ENCODE peak calls at places on chromosomes 1 and 21, in ten cellular contexts. C is tibial artery, E is HCT116, N is lung, F is heart right ventricle, M is mesenchymal stem cell, S is stomach, L is neuronal stem cell, I is left ventricle myocardium inferior, B is prostate gland. X is an unnamed sample. For H3K4me1, the result is how much of the 10 kb centered on the place peaks cover.

GRCh38 chr1:12410351-12410750 is 180.5 kb downstream of the VPS13D start:
- DNase-seq in C (no peak), E (no peak), N (no peak), F (no peak), M (no peak), S (no peak), L (no peak), I (no peak), B (no peak), X (no peak)

GRCh38 chr1:199084293-199084692 is 445.5 kb downstream of the PTPRC start:
- DNase-seq in C (no peak), E (no peak), N (no peak), F (no peak), M (peak), S (no peak), L (no peak), I (no peak), B (no peak), X (no peak)

GRCh38 chr1:207298666-207299065 is 22.8 kb upstream of the CD55 start:
- DNase-seq in C (no peak), E (no peak), N (no peak), F (no peak), M (no peak), S (no peak), L (no peak), I (no peak), B (no peak), X (no peak)

GRCh38 chr1:117143172-117143571 is 21.6 kb upstream of the TRIM45 start:
- DNase-seq in C (no peak), E (no peak), N (no peak), F (no peak), M (no peak), S (no peak), L (no peak), I (no peak), B (no peak), X (no peak)

GRCh38 chr1:145750444-145750843 is 31.1 kb downstream of the CD160 start:
- DNase-seq in C (no peak), E (no peak), N (no peak), F (no peak), M (no peak), S (no peak), L (no peak), I (no peak), B (no peak), X (no peak)

GRCh38 chr1:83102630-83103071 is 896.3 kb downstream of the TTLL7 start:
- DNase-seq in C (no peak), E (no peak), N (no peak), F (no peak), M (peak), S (no peak), L (peak), I (no peak), B (no peak), X (no peak)

GRCh38 chr1:8670371-8670818 is 147.0 kb downstream of the RERE start:
- DNase-seq in C (no peak), E (no peak), N (no peak), F (no peak), M (peak), S (no peak), L (no peak), I (no peak), B (no peak), X (no peak)

GRCh38 chr1:153262462-153263157 is 3.1 kb downstream of the LORICRIN start:
- DNase-seq in C (no peak), E (no peak), N (no peak), F (no peak), M (no peak), S (no peak), L (no peak), I (no peak), B (no peak), X (no peak)

GRCh38 chr1:168121314-168122029 is 15.3 kb downstream of the GPR161 start:
- DNase-seq in C (peak), E (no peak), N (no peak), F (peak), M (peak), S (peak), L (no peak), I (peak), B (no peak), X (peak)

GRCh38 chr1:168151935-168152334 is 15.2 kb upstream of the GPR161 start:
- DNase-seq in C (no peak), E (no peak), N (no peak), F (no peak), M (no peak), S (no peak), L (no peak), I (no peak), B (no peak), X (no peak)

GRCh38 chr21:27674037-27674436 is 707.1 kb upstream of the ADAMTS5 start:
- DNase-seq in C (no peak), E (no peak), N (no peak), F (no peak), M (peak), S (no peak), L (no peak), I (no peak), B (no peak), X (no peak)

GRCh38 chr1:35883681-35884155 is 709 bp downstream of the AGO1 start:
- DNase-seq in C (peak), E (no peak), N (peak), F (peak), M (peak), S (peak), L (peak), I (peak), B (peak), X (no peak)

GRCh38 chr1:17908945-17909344 is 153.8 kb downstream of the ACTL8 start:
- DNase-seq in C (no peak), E (no peak), N (no peak), F (no peak), M (no peak), S (no peak), L (no peak), I (no peak), B (no peak), X (no peak)

GRCh38 chr1:69518991-69519390 is 48.7 kb upstream of the LRRC7 start:
- DNase-seq in C (no peak), E (no peak), N (no peak), F (no peak), M (no peak), S (no peak), L (no peak), I (no peak), B (no peak), X (no peak)

GRCh38 chr21:37974081-37974480 is 57.8 kb upstream of the KCNJ6 start:
- DNase-seq in C (no peak), E (no peak), N (no peak), F (no peak), M (no peak), S (no peak), L (no peak), I (no peak), B (no peak), X (no peak)

GRCh38 chr1:15848143-15848928 is 829 bp downstream of the SPEN start:
- DNase-seq in C (no peak), E (no peak), N (peak), F (peak), M (peak), S (peak), L (no peak), I (peak), B (peak), X (no peak)

GRCh38 chr1:53681647-53682368 is 57.2 kb downstream of the GLIS1 start:
- DNase-seq in C (peak), E (peak), N (peak), F (peak), M (peak), S (peak), L (peak), I (peak), B (peak), X (peak)

GRCh38 chr1:174788981-174789380 is 210.8 kb upstream of the CACYBP start:
- DNase-seq in C (no peak), E (no peak), N (no peak), F (no peak), M (peak), S (no peak), L (no peak), I (no peak), B (no peak), X (no peak)

GRCh38 chr1:230713915-230714764 is at the start of gene AGT:
- DNase-seq in C (peak), E (no peak), N (peak), F (peak), M (peak), S (peak), L (no peak), I (peak), B (peak), X (peak)

GRCh38 chr1:56360021-56360420 is 219.3 kb downstream of the PLPP3 start:
- DNase-seq in C (no peak), E (no peak), N (no peak), F (no peak), M (peak), S (no peak), L (no peak), I (no peak), B (no peak), X (no peak)

GRCh38 chr1:168636200-168636599 is 59.8 kb downstream of the XCL1 start:
- DNase-seq in C (no peak), E (no peak), N (no peak), F (no peak), M (no peak), S (no peak), L (no peak), I (no peak), B (no peak), X (no peak)

GRCh38 chr1:152473887-152474537 is 36.6 kb upstream of the LCE5A start:
- DNase-seq in C (no peak), E (no peak), N (no peak), F (no peak), M (no peak), S (no peak), L (no peak), I (no peak), B (no peak), X (no peak)

GRCh38 chr1:205451759-205452164 is 4.1 kb downstream of the BLACAT1 start:
- DNase-seq in C (no peak), E (no peak), N (no peak), F (no peak), M (no peak), S (no peak), L (no peak), I (no peak), B (no peak), X (no peak)

GRCh38 chr1:150280138-150280707 is 2.1 kb upstream of the CIART start:
- DNase-seq in C (no peak), E (no peak), N (no peak), F (no peak), M (no peak), S (peak), L (no peak), I (no peak), B (no peak), X (no peak)

DNA sequence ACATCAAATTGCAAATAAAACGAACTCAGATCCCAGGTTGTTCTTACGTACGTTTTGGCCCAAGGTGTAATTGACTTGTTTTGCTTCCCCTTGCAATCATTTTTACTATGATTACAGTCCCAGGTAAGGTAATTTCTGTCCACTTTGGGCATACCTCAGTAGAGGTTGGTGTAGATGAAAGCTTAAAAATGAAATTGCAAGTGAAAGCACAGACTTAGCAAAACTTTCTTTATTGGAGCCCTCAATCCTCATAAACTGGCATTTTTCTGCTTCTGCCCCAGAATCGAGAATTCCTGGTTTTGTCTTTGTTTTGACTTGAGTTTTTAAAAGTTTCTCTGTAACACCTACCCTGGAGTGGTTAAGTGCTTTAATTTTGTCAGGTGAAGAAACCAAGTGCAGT is 9.4 kb downstream of the MRPS6 start:
- DNase-seq in C (no peak), E (no peak), N (no peak), F (no peak), M (no peak), S (no peak), L (no peak), I (no peak), B (no peak), X (no peak)
- H3K4me1 ChIP-seq in C (under half), E (under half), N (under half), F (under half), M (under half), S (under half), L (under half), I (half or more), B (under half), X (under half)

GRCh38 chr1:25903986-25904385 is 2.2 kb downstream of the STMN1 start:
- DNase-seq in C (no peak), E (no peak), N (no peak), F (no peak), M (no peak), S (no peak), L (no peak), I (no peak), B (no peak), X (no peak)
- H3K4me3 ChIP-seq in C (no peak), E (no peak), N (no peak), F (no peak), M (no peak), S (no peak), L (peak), I (no peak), B (no peak), X (no peak)

DNA sequence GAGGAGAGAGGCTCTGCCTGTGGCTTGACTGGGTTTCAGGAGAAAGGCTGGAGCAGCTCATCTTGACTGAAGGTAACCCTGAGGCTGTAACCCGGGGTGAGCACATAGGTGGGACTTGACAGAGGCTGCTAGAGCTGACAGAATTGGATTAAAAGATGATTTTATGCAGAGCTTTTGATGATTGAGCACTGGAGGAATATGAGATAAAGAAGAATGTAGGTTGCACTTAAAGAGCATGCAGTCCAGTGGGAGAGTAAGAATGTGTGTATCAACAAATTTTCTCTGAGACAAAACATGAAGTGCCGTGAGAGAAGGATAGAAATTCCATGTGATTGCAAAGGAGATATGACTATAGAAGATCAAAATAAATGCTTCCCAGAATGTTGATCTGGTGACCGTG is 17.4 kb downstream of the LAMC1 start:
- DNase-seq in C (no peak), E (no peak), N (no peak), F (no peak), M (peak), S (no peak), L (no peak), I (no peak), B (no peak), X (no peak)
- H3K4me1 ChIP-seq in C (under half), E (under half), N (under half), F (half or more), M (under half), S (under half), L (half or more), I (half or more), B (under half), X (half or more)

GRCh38 chr1:220189750-220190347 is 82.4 kb downstream of the RAB3GAP2 start:
- DNase-seq in C (no peak), E (peak), N (no peak), F (no peak), M (peak), S (no peak), L (no peak), I (no peak), B (no peak), X (no peak)
- H3K4me3 ChIP-seq in C (no peak), E (no peak), N (no peak), F (no peak), M (no peak), S (no peak), L (no peak), I (no peak), B (no peak), X (no peak)

GRCh38 chr1:182602945-182603645 is 1.1 kb downstream of the RGS16 start:
- DNase-seq in C (peak), E (no peak), N (peak), F (no peak), M (no peak), S (no peak), L (no peak), I (no peak), B (no peak), X (no peak)

GRCh38 chr1:182604835-182605164 is 611 bp upstream of the RGS16 start:
- DNase-seq in C (no peak), E (no peak), N (no peak), F (no peak), M (no peak), S (no peak), L (no peak), I (no peak), B (no peak), X (no peak)

GRCh38 chr1:182604128-182604834 is at the start of gene RGS16:
- DNase-seq in C (peak), E (peak), N (peak), F (peak), M (peak), S (peak), L (peak), I (peak), B (peak), X (peak)

GRCh38 chr1:182601926-182602325 is 2.3 kb downstream of the RGS16 start:
- DNase-seq in C (no peak), E (no peak), N (no peak), F (no peak), M (no peak), S (no peak), L (no peak), I (no peak), B (no peak), X (no peak)

DNA sequence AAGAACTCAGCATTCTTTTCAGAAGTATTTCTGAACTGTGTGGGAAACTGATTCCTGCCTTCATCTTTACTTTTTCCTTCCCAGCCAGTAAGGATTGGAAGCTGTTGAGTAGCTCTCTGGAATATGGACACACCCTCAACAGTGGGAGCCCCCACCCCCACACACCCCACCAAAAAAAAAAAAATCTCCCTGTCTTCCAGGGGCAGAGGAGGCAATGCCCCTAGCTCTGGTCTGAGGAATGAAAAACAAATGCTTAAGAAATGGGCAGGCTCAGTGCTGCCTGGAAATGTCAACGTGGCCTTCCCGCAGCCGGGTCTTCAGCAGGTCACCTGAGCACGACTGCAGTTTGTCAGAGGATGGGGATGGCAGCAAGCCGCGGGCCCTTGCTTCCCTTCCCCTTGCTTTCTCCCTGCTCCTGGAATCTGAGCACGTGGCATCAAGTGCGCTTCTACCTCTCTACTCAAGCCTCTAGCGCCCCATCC is 502 bp downstream of the RGS16 start:
- DNase-seq in C (no peak), E (no peak), N (no peak), F (no peak), M (no peak), S (no peak), L (no peak), I (no peak), B (no peak), X (no peak)
- H3K4me1 ChIP-seq in C (under half), E (under half), N (under half), F (under half), M (under half), S (under half), L (under half), I (half or more), B (under half), X (under half)

GRCh38 chr1:224182057-224182865 is 779 bp upstream of the DEGS1 start:
- DNase-seq in C (no peak), E (no peak), N (no peak), F (no peak), M (no peak), S (peak), L (no peak), I (no peak), B (no peak), X (no peak)
- H3K4me3 ChIP-seq in C (peak), E (peak), N (peak), F (peak), M (peak), S (peak), L (peak), I (peak), B (peak), X (peak)

GRCh38 chr21:25963186-25963585 is 207.4 kb downstream of the APP start:
- DNase-seq in C (no peak), E (peak), N (peak), F (no peak), M (peak), S (no peak), L (no peak), I (no peak), B (peak), X (no peak)
- H3K4me1 ChIP-seq in C (under half), E (under half), N (under half), F (under half), M (under half), S (under half), L (under half), I (under half), B (under half), X (under half)

DNA sequence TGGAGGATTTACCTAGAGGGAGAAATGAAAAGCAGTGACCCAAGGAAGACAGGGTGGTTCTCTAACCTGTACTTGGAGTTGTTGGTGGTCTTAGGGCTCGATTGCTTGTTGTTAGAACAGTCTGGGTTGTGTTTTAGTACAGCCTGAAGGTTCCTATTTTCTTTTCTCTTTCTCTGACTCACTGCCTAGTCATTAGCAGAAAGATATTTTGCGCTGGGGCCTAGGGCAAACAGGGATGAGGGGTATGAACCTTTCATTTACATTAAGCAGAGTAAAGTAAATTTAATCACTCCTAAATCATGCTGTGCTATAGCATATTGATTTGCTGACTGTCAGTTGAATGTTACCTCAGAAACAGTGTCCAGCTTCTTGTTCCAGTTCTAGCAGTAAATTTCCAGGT is 197.2 kb downstream of the RWDD3 start:
- DNase-seq in C (no peak), E (no peak), N (no peak), F (no peak), M (no peak), S (no peak), L (no peak), I (no peak), B (no peak), X (no peak)
- H3K4me3 ChIP-seq in C (no peak), E (no peak), N (no peak), F (no peak), M (no peak), S (no peak), L (no peak), I (no peak), B (no peak), X (no peak)